ENCODE peak calls at places on chromosomes 11 and 22, in six cellular contexts. One of them, this sample, is unnamed.

GRCh38 chr22:33443688-33444087 is 385.5 kb upstream of the SYN3 start:
- DNase-seq in NCI-H1092: no peak
- DNase-seq in SK-N-DZ: no peak
- DNase-seq in upper lobe of right lung: no peak
- DNase-seq in activated effector memory CD4-positive, alpha-beta T cell treated with anti-CD3 and anti-CD28 coated beads, Interleukin-2, amount 50 U/mL, for 16 hours: no peak
- DNase-seq in stromal cell of bone marrow: no peak
- DNase-seq in this sample: no peak

GRCh38 chr11:101428918-101429317 is 154.9 kb downstream of the TRPC6 start:
- DNase-seq in NCI-H1092: no peak
- DNase-seq in SK-N-DZ: peak; percentile 45
- DNase-seq in upper lobe of right lung: no peak
- DNase-seq in activated effector memory CD4-positive, alpha-beta T cell treated with anti-CD3 and anti-CD28 coated beads, Interleukin-2, amount 50 U/mL, for 16 hours: no peak
- DNase-seq in stromal cell of bone marrow: no peak
- DNase-seq in this sample: peak; percentile 12

GRCh38 chr11:30489513-30489912 is 96.6 kb downstream of the MPPED2 start:
- DNase-seq in NCI-H1092: no peak
- DNase-seq in SK-N-DZ: no peak
- DNase-seq in upper lobe of right lung: no peak
- DNase-seq in activated effector memory CD4-positive, alpha-beta T cell treated with anti-CD3 and anti-CD28 coated beads, Interleukin-2, amount 50 U/mL, for 16 hours: no peak
- DNase-seq in stromal cell of bone marrow: no peak
- DNase-seq in this sample: no peak

GRCh38 chr11:96132437-96132836 is 208.5 kb upstream of the MTMR2 start:
- DNase-seq in NCI-H1092: no peak
- DNase-seq in SK-N-DZ: no peak
- DNase-seq in upper lobe of right lung: no peak
- DNase-seq in activated effector memory CD4-positive, alpha-beta T cell treated with anti-CD3 and anti-CD28 coated beads, Interleukin-2, amount 50 U/mL, for 16 hours: no peak
- DNase-seq in stromal cell of bone marrow: no peak
- DNase-seq in this sample: no peak

GRCh38 chr22:22935056-22935545 is 47.5 kb downstream of the IGLL5 start:
- DNase-seq in NCI-H1092: no peak
- DNase-seq in SK-N-DZ: no peak
- DNase-seq in upper lobe of right lung: no peak
- DNase-seq in activated effector memory CD4-positive, alpha-beta T cell treated with anti-CD3 and anti-CD28 coated beads, Interleukin-2, amount 50 U/mL, for 16 hours: no peak
- DNase-seq in stromal cell of bone marrow: no peak
- DNase-seq in this sample: no peak

GRCh38 chr11:64787526-64788320 is 9.4 kb upstream of the SF1 start:
- DNase-seq in NCI-H1092: no peak
- DNase-seq in SK-N-DZ: no peak
- DNase-seq in upper lobe of right lung: peak; percentile 81
- DNase-seq in activated effector memory CD4-positive, alpha-beta T cell treated with anti-CD3 and anti-CD28 coated beads, Interleukin-2, amount 50 U/mL, for 16 hours: peak; percentile 86
- DNase-seq in stromal cell of bone marrow: no peak
- DNase-seq in this sample: peak; percentile 56

GRCh38 chr11:66845876-66846212 is 2.6 kb downstream of the RCE1 start:
- DNase-seq in NCI-H1092: no peak
- DNase-seq in SK-N-DZ: no peak
- DNase-seq in upper lobe of right lung: no peak
- DNase-seq in activated effector memory CD4-positive, alpha-beta T cell treated with anti-CD3 and anti-CD28 coated beads, Interleukin-2, amount 50 U/mL, for 16 hours: no peak
- DNase-seq in stromal cell of bone marrow: no peak
- DNase-seq in this sample: no peak

GRCh38 chr22:44091021-44091721 is 67.1 kb downstream of the PARVB start:
- DNase-seq in NCI-H1092: no peak
- DNase-seq in SK-N-DZ: no peak
- DNase-seq in upper lobe of right lung: no peak
- DNase-seq in activated effector memory CD4-positive, alpha-beta T cell treated with anti-CD3 and anti-CD28 coated beads, Interleukin-2, amount 50 U/mL, for 16 hours: peak; percentile 68
- DNase-seq in stromal cell of bone marrow: no peak
- DNase-seq in this sample: peak; percentile 39

GRCh38 chr22:28547132-28547842 is 132.4 kb downstream of the TTC28 start:
- DNase-seq in NCI-H1092: no peak
- DNase-seq in SK-N-DZ: no peak
- DNase-seq in upper lobe of right lung: no peak
- DNase-seq in activated effector memory CD4-positive, alpha-beta T cell treated with anti-CD3 and anti-CD28 coated beads, Interleukin-2, amount 50 U/mL, for 16 hours: no peak
- DNase-seq in stromal cell of bone marrow: peak; percentile 54
- DNase-seq in this sample: no peak

GRCh38 chr11:120336641-120337132 is 474 bp downstream of the ARHGEF12 start:
- DNase-seq in NCI-H1092: peak; percentile 18
- DNase-seq in SK-N-DZ: no peak
- DNase-seq in upper lobe of right lung: no peak
- DNase-seq in activated effector memory CD4-positive, alpha-beta T cell treated with anti-CD3 and anti-CD28 coated beads, Interleukin-2, amount 50 U/mL, for 16 hours: peak; percentile 76
- DNase-seq in stromal cell of bone marrow: no peak
- DNase-seq in this sample: peak; percentile 14

GRCh38 chr11:118129475-118130196 is 23.0 kb downstream of the SCN4B start:
- DNase-seq in NCI-H1092: no peak
- DNase-seq in SK-N-DZ: no peak
- DNase-seq in upper lobe of right lung: peak; percentile 45
- DNase-seq in activated effector memory CD4-positive, alpha-beta T cell treated with anti-CD3 and anti-CD28 coated beads, Interleukin-2, amount 50 U/mL, for 16 hours: no peak
- DNase-seq in stromal cell of bone marrow: no peak
- DNase-seq in this sample: no peak

GRCh38 chr11:72015511-72016061 is 16.9 kb downstream of the IL18BP start:
- DNase-seq in NCI-H1092: no peak
- DNase-seq in SK-N-DZ: no peak
- DNase-seq in upper lobe of right lung: peak; percentile 53
- DNase-seq in activated effector memory CD4-positive, alpha-beta T cell treated with anti-CD3 and anti-CD28 coated beads, Interleukin-2, amount 50 U/mL, for 16 hours: peak; percentile 62
- DNase-seq in stromal cell of bone marrow: no peak
- DNase-seq in this sample: peak; percentile 51

GRCh38 chr11:29243616-29244015 is 773.2 kb downstream of the KCNA4 start:
- DNase-seq in NCI-H1092: no peak
- DNase-seq in SK-N-DZ: no peak
- DNase-seq in upper lobe of right lung: no peak
- DNase-seq in activated effector memory CD4-positive, alpha-beta T cell treated with anti-CD3 and anti-CD28 coated beads, Interleukin-2, amount 50 U/mL, for 16 hours: no peak
- DNase-seq in stromal cell of bone marrow: no peak
- DNase-seq in this sample: no peak

GRCh38 chr11:73404048-73404447 is 27.8 kb downstream of the RELT start:
- DNase-seq in NCI-H1092: peak; percentile 24
- DNase-seq in SK-N-DZ: peak; percentile 49
- DNase-seq in upper lobe of right lung: no peak
- DNase-seq in activated effector memory CD4-positive, alpha-beta T cell treated with anti-CD3 and anti-CD28 coated beads, Interleukin-2, amount 50 U/mL, for 16 hours: no peak
- DNase-seq in stromal cell of bone marrow: peak; percentile 33
- DNase-seq in this sample: peak; percentile 77

GRCh38 chr22:24390576-24390975 is 36.8 kb upstream of the ADORA2A start:
- DNase-seq in NCI-H1092: no peak
- DNase-seq in SK-N-DZ: no peak
- DNase-seq in upper lobe of right lung: no peak
- DNase-seq in activated effector memory CD4-positive, alpha-beta T cell treated with anti-CD3 and anti-CD28 coated beads, Interleukin-2, amount 50 U/mL, for 16 hours: no peak
- DNase-seq in stromal cell of bone marrow: peak; percentile 37
- DNase-seq in this sample: no peak

GRCh38 chr22:21921729-21922128 is 30.9 kb downstream of the PPM1F start:
- DNase-seq in NCI-H1092: no peak
- DNase-seq in SK-N-DZ: no peak
- DNase-seq in upper lobe of right lung: no peak
- DNase-seq in activated effector memory CD4-positive, alpha-beta T cell treated with anti-CD3 and anti-CD28 coated beads, Interleukin-2, amount 50 U/mL, for 16 hours: no peak
- DNase-seq in stromal cell of bone marrow: no peak
- DNase-seq in this sample: no peak

GRCh38 chr22:38706101-38706884 is 549 bp downstream of the GTPBP1 start:
- DNase-seq in NCI-H1092: no peak
- DNase-seq in SK-N-DZ: no peak
- DNase-seq in upper lobe of right lung: peak; percentile 80
- DNase-seq in activated effector memory CD4-positive, alpha-beta T cell treated with anti-CD3 and anti-CD28 coated beads, Interleukin-2, amount 50 U/mL, for 16 hours: peak; percentile 76
- DNase-seq in stromal cell of bone marrow: no peak
- DNase-seq in this sample: peak; percentile 29

GRCh38 chr11:131190446-131190845 is 180.0 kb upstream of the NTM start:
- DNase-seq in NCI-H1092: no peak
- DNase-seq in SK-N-DZ: no peak
- DNase-seq in upper lobe of right lung: no peak
- DNase-seq in activated effector memory CD4-positive, alpha-beta T cell treated with anti-CD3 and anti-CD28 coated beads, Interleukin-2, amount 50 U/mL, for 16 hours: no peak
- DNase-seq in stromal cell of bone marrow: no peak
- DNase-seq in this sample: no peak

GRCh38 chr11:71305041-71305440 is 52.7 kb upstream of the SHANK2 start:
- DNase-seq in NCI-H1092: no peak
- DNase-seq in SK-N-DZ: no peak
- DNase-seq in upper lobe of right lung: no peak
- DNase-seq in activated effector memory CD4-positive, alpha-beta T cell treated with anti-CD3 and anti-CD28 coated beads, Interleukin-2, amount 50 U/mL, for 16 hours: no peak
- DNase-seq in stromal cell of bone marrow: no peak
- DNase-seq in this sample: no peak

This sample was measured in KBM-7.